ENCODE peak calls at places on chromosome 15, in ten cellular contexts. One of them, this sample, is unnamed.

GRCh38 chr15:69193948-69194827 is 33.8 kb downstream of the GLCE start:
- DNase-seq in suprapubic skin: no peak
- DNase-seq in transverse colon: no peak
- DNase-seq in AG04450: peak
- DNase-seq in psoas muscle: no peak
- DNase-seq in adrenal gland: no peak
- DNase-seq in CD8-positive, alpha-beta T cell: no peak
- DNase-seq in brain microvascular endothelial cell: no peak
- DNase-seq in cardiac fibroblast: peak
- DNase-seq in fibroblast of pulmonary artery: peak
- DNase-seq in this sample: peak

GRCh38 chr15:90103669-90104329 is 1.5 kb upstream of the IDH2 start:
- DNase-seq in suprapubic skin: no peak
- DNase-seq in transverse colon: no peak
- DNase-seq in AG04450: no peak
- DNase-seq in psoas muscle: peak
- DNase-seq in adrenal gland: no peak
- DNase-seq in CD8-positive, alpha-beta T cell: no peak
- DNase-seq in brain microvascular endothelial cell: no peak
- DNase-seq in cardiac fibroblast: no peak
- DNase-seq in fibroblast of pulmonary artery: no peak
- DNase-seq in this sample: no peak

GRCh38 chr15:76192715-76193114 is 118.6 kb downstream of the ETFA start:
- DNase-seq in suprapubic skin: no peak
- DNase-seq in transverse colon: no peak
- DNase-seq in AG04450: no peak
- DNase-seq in psoas muscle: peak
- DNase-seq in adrenal gland: no peak
- DNase-seq in CD8-positive, alpha-beta T cell: no peak
- DNase-seq in brain microvascular endothelial cell: no peak
- DNase-seq in cardiac fibroblast: no peak
- DNase-seq in fibroblast of pulmonary artery: no peak
- DNase-seq in this sample: no peak

GRCh38 chr15:71649894-71650293 is 160.5 kb upstream of the NR2E3 start:
- DNase-seq in suprapubic skin: no peak
- DNase-seq in transverse colon: peak
- DNase-seq in AG04450: no peak
- DNase-seq in psoas muscle: no peak
- DNase-seq in adrenal gland: no peak
- DNase-seq in CD8-positive, alpha-beta T cell: no peak
- DNase-seq in brain microvascular endothelial cell: no peak
- DNase-seq in cardiac fibroblast: no peak
- DNase-seq in fibroblast of pulmonary artery: no peak
- DNase-seq in this sample: no peak

GRCh38 chr15:70090436-70091291 is 7.1 kb downstream of the TLE3 start:
- DNase-seq in suprapubic skin: no peak
- DNase-seq in transverse colon: peak
- DNase-seq in AG04450: no peak
- DNase-seq in psoas muscle: no peak
- DNase-seq in adrenal gland: no peak
- DNase-seq in CD8-positive, alpha-beta T cell: no peak
- DNase-seq in brain microvascular endothelial cell: no peak
- DNase-seq in cardiac fibroblast: no peak
- DNase-seq in fibroblast of pulmonary artery: no peak
- DNase-seq in this sample: no peak

GRCh38 chr15:92541197-92542190 is 114.1 kb downstream of the FAM174B start:
- DNase-seq in suprapubic skin: no peak
- DNase-seq in transverse colon: no peak
- DNase-seq in AG04450: no peak
- DNase-seq in psoas muscle: no peak
- DNase-seq in adrenal gland: no peak
- DNase-seq in CD8-positive, alpha-beta T cell: no peak
- DNase-seq in brain microvascular endothelial cell: no peak
- DNase-seq in cardiac fibroblast: no peak
- DNase-seq in fibroblast of pulmonary artery: no peak
- DNase-seq in this sample: peak

GRCh38 chr15:28975766-28976179 is 90.0 kb downstream of the APBA2 start:
- DNase-seq in suprapubic skin: no peak
- DNase-seq in transverse colon: peak
- DNase-seq in AG04450: no peak
- DNase-seq in psoas muscle: no peak
- DNase-seq in adrenal gland: peak
- DNase-seq in CD8-positive, alpha-beta T cell: peak
- DNase-seq in brain microvascular endothelial cell: peak
- DNase-seq in cardiac fibroblast: peak
- DNase-seq in fibroblast of pulmonary artery: peak
- DNase-seq in this sample: peak

GRCh38 chr15:41965441-41966413 is 6.6 kb downstream of the EHD4 start:
- DNase-seq in suprapubic skin: peak
- DNase-seq in transverse colon: peak
- DNase-seq in AG04450: no peak
- DNase-seq in psoas muscle: no peak
- DNase-seq in adrenal gland: peak
- DNase-seq in CD8-positive, alpha-beta T cell: peak
- DNase-seq in brain microvascular endothelial cell: no peak
- DNase-seq in cardiac fibroblast: peak
- DNase-seq in fibroblast of pulmonary artery: no peak
- DNase-seq in this sample: no peak

GRCh38 chr15:67547836-67548531 is 5.5 kb downstream of the MAP2K5 start:
- DNase-seq in suprapubic skin: no peak
- DNase-seq in transverse colon: no peak
- DNase-seq in AG04450: no peak
- DNase-seq in psoas muscle: no peak
- DNase-seq in adrenal gland: no peak
- DNase-seq in CD8-positive, alpha-beta T cell: no peak
- DNase-seq in brain microvascular endothelial cell: peak
- DNase-seq in cardiac fibroblast: peak
- DNase-seq in fibroblast of pulmonary artery: peak
- DNase-seq in this sample: peak

GRCh38 chr15:92898988-92899909 is 875 bp upstream of the CHD2 start:
- DNase-seq in suprapubic skin: no peak
- DNase-seq in transverse colon: no peak
- DNase-seq in AG04450: no peak
- DNase-seq in psoas muscle: no peak
- DNase-seq in adrenal gland: no peak
- DNase-seq in CD8-positive, alpha-beta T cell: no peak
- DNase-seq in brain microvascular endothelial cell: no peak
- DNase-seq in cardiac fibroblast: peak
- DNase-seq in fibroblast of pulmonary artery: no peak
- DNase-seq in this sample: peak

GRCh38 chr15:58873267-58873666 is 60.2 kb downstream of the SLTM start:
- DNase-seq in suprapubic skin: no peak
- DNase-seq in transverse colon: no peak
- DNase-seq in AG04450: no peak
- DNase-seq in psoas muscle: no peak
- DNase-seq in adrenal gland: no peak
- DNase-seq in CD8-positive, alpha-beta T cell: no peak
- DNase-seq in brain microvascular endothelial cell: peak
- DNase-seq in cardiac fibroblast: peak
- DNase-seq in fibroblast of pulmonary artery: peak
- DNase-seq in this sample: peak

GRCh38 chr15:69479971-69480370 is 27.4 kb downstream of the RPLP1 start:
- DNase-seq in suprapubic skin: no peak
- DNase-seq in transverse colon: no peak
- DNase-seq in AG04450: no peak
- DNase-seq in psoas muscle: no peak
- DNase-seq in adrenal gland: no peak
- DNase-seq in CD8-positive, alpha-beta T cell: no peak
- DNase-seq in brain microvascular endothelial cell: no peak
- DNase-seq in cardiac fibroblast: no peak
- DNase-seq in fibroblast of pulmonary artery: no peak
- DNase-seq in this sample: no peak

GRCh38 chr15:50148362-50148963 is 29.4 kb upstream of the ATP8B4 start:
- DNase-seq in suprapubic skin: no peak
- DNase-seq in transverse colon: peak
- DNase-seq in AG04450: peak
- DNase-seq in psoas muscle: no peak
- DNase-seq in adrenal gland: no peak
- DNase-seq in CD8-positive, alpha-beta T cell: no peak
- DNase-seq in brain microvascular endothelial cell: peak
- DNase-seq in cardiac fibroblast: peak
- DNase-seq in fibroblast of pulmonary artery: peak
- DNase-seq in this sample: peak

GRCh38 chr15:94026458-94026967 is 204.8 kb upstream of the MCTP2 start:
- DNase-seq in suprapubic skin: no peak
- DNase-seq in transverse colon: no peak
- DNase-seq in AG04450: peak
- DNase-seq in psoas muscle: no peak
- DNase-seq in adrenal gland: no peak
- DNase-seq in CD8-positive, alpha-beta T cell: no peak
- DNase-seq in brain microvascular endothelial cell: no peak
- DNase-seq in cardiac fibroblast: peak
- DNase-seq in fibroblast of pulmonary artery: peak
- DNase-seq in this sample: peak

GRCh38 chr15:85579957-85580694 is 199.7 kb downstream of the AKAP13 start:
- DNase-seq in suprapubic skin: no peak
- DNase-seq in transverse colon: peak
- DNase-seq in AG04450: no peak
- DNase-seq in psoas muscle: no peak
- DNase-seq in adrenal gland: peak
- DNase-seq in CD8-positive, alpha-beta T cell: no peak
- DNase-seq in brain microvascular endothelial cell: no peak
- DNase-seq in cardiac fibroblast: peak
- DNase-seq in fibroblast of pulmonary artery: peak
- DNase-seq in this sample: peak
- TF ChIP-seq CTCF in suprapubic skin: no peak
- TF ChIP-seq CTCF in transverse colon: no peak
- TF ChIP-seq CTCF in AG04450: no peak
- TF ChIP-seq CTCF in psoas muscle: no peak
- TF ChIP-seq CTCF in adrenal gland: no peak
- TF ChIP-seq CTCF in CD8-positive, alpha-beta T cell: no peak
- TF ChIP-seq CTCF in brain microvascular endothelial cell: no peak
- TF ChIP-seq CTCF in cardiac fibroblast: no peak
- TF ChIP-seq CTCF in fibroblast of pulmonary artery: peak
- TF ChIP-seq CTCF in this sample: no peak

GRCh38 chr15:36601952-36602351 is 22.5 kb downstream of the CDIN1 start:
- DNase-seq in suprapubic skin: no peak
- DNase-seq in transverse colon: no peak
- DNase-seq in AG04450: no peak
- DNase-seq in psoas muscle: no peak
- DNase-seq in adrenal gland: no peak
- DNase-seq in CD8-positive, alpha-beta T cell: no peak
- DNase-seq in brain microvascular endothelial cell: no peak
- DNase-seq in cardiac fibroblast: no peak
- DNase-seq in fibroblast of pulmonary artery: no peak
- DNase-seq in this sample: no peak
- H3K4me3 ChIP-seq in suprapubic skin: no peak
- H3K4me3 ChIP-seq in transverse colon: no peak
- H3K4me3 ChIP-seq in AG04450: no peak
- H3K4me3 ChIP-seq in psoas muscle: peak
- H3K4me3 ChIP-seq in adrenal gland: no peak
- H3K4me3 ChIP-seq in CD8-positive, alpha-beta T cell: no peak
- H3K4me3 ChIP-seq in brain microvascular endothelial cell: no peak
- H3K4me3 ChIP-seq in cardiac fibroblast: no peak
- H3K4me3 ChIP-seq in fibroblast of pulmonary artery: peak
- H3K4me3 ChIP-seq in this sample: no peak

GRCh38 chr15:61049003-61049402 is 180.1 kb downstream of the RORA start:
- DNase-seq in suprapubic skin: no peak
- DNase-seq in transverse colon: no peak
- DNase-seq in AG04450: no peak
- DNase-seq in psoas muscle: no peak
- DNase-seq in adrenal gland: no peak
- DNase-seq in CD8-positive, alpha-beta T cell: no peak
- DNase-seq in brain microvascular endothelial cell: no peak
- DNase-seq in cardiac fibroblast: no peak
- DNase-seq in fibroblast of pulmonary artery: no peak
- DNase-seq in this sample: no peak

GRCh38 chr15:61049934-61050333 is 179.2 kb downstream of the RORA start:
- DNase-seq in suprapubic skin: no peak
- DNase-seq in transverse colon: no peak
- DNase-seq in AG04450: peak
- DNase-seq in psoas muscle: no peak
- DNase-seq in adrenal gland: no peak
- DNase-seq in CD8-positive, alpha-beta T cell: no peak
- DNase-seq in brain microvascular endothelial cell: peak
- DNase-seq in cardiac fibroblast: peak
- DNase-seq in fibroblast of pulmonary artery: peak
- DNase-seq in this sample: peak

GRCh38 chr15:61050844-61051569 is 178.1 kb downstream of the RORA start:
- DNase-seq in suprapubic skin: no peak
- DNase-seq in transverse colon: no peak
- DNase-seq in AG04450: no peak
- DNase-seq in psoas muscle: no peak
- DNase-seq in adrenal gland: no peak
- DNase-seq in CD8-positive, alpha-beta T cell: no peak
- DNase-seq in brain microvascular endothelial cell: no peak
- DNase-seq in cardiac fibroblast: peak
- DNase-seq in fibroblast of pulmonary artery: no peak
- DNase-seq in this sample: no peak

GRCh38 chr15:61053401-61053800 is 175.7 kb downstream of the RORA start:
- DNase-seq in suprapubic skin: no peak
- DNase-seq in transverse colon: no peak
- DNase-seq in AG04450: no peak
- DNase-seq in psoas muscle: no peak
- DNase-seq in adrenal gland: no peak
- DNase-seq in CD8-positive, alpha-beta T cell: no peak
- DNase-seq in brain microvascular endothelial cell: no peak
- DNase-seq in cardiac fibroblast: no peak
- DNase-seq in fibroblast of pulmonary artery: no peak
- DNase-seq in this sample: no peak

DNA sequence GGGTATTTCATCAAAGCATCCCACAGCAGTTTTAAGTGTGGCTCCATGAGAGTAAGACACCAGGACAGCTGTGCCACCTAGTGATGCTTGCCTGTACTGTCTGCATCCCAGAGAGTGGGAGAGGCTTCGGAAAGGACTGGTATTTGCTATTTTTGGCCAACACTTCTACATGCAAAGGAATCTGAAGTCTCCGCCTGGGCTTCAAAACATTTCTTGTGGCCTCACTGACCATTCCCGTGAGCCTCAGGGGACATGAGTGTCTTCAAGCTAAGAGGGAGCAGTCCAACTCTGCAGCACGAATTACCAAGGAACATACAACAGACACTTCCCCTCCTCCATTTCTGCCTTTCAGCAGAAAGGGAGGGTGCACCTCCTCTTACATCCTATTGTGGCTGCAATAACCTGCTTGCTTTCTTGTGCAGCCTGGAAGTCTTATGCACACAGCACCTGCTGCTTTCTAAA is 177.5 kb downstream of the RORA start:
- DNase-seq in suprapubic skin: no peak
- DNase-seq in transverse colon: peak
- DNase-seq in AG04450: peak
- DNase-seq in psoas muscle: peak
- DNase-seq in adrenal gland: peak
- DNase-seq in CD8-positive, alpha-beta T cell: no peak
- DNase-seq in brain microvascular endothelial cell: peak
- DNase-seq in cardiac fibroblast: peak
- DNase-seq in fibroblast of pulmonary artery: peak
- DNase-seq in this sample: peak
- TF ChIP-seq CTCF in suprapubic skin: peak
- TF ChIP-seq CTCF in transverse colon: peak
- TF ChIP-seq CTCF in AG04450: peak
- TF ChIP-seq CTCF in psoas muscle: peak
- TF ChIP-seq CTCF in adrenal gland: peak
- TF ChIP-seq CTCF in CD8-positive, alpha-beta T cell: no peak
- TF ChIP-seq CTCF in brain microvascular endothelial cell: peak
- TF ChIP-seq CTCF in cardiac fibroblast: peak
- TF ChIP-seq CTCF in fibroblast of pulmonary artery: peak
- TF ChIP-seq CTCF in this sample: peak

GRCh38 chr15:88644741-88645140 is 5.9 kb downstream of the ISG20 start:
- DNase-seq in suprapubic skin: peak
- DNase-seq in transverse colon: no peak
- DNase-seq in AG04450: no peak
- DNase-seq in psoas muscle: no peak
- DNase-seq in adrenal gland: no peak
- DNase-seq in CD8-positive, alpha-beta T cell: no peak
- DNase-seq in brain microvascular endothelial cell: no peak
- DNase-seq in cardiac fibroblast: no peak
- DNase-seq in fibroblast of pulmonary artery: no peak
- DNase-seq in this sample: no peak
- H3K4me3 ChIP-seq in suprapubic skin: no peak
- H3K4me3 ChIP-seq in transverse colon: no peak
- H3K4me3 ChIP-seq in AG04450: no peak
- H3K4me3 ChIP-seq in psoas muscle: no peak
- H3K4me3 ChIP-seq in adrenal gland: no peak
- H3K4me3 ChIP-seq in CD8-positive, alpha-beta T cell: no peak
- H3K4me3 ChIP-seq in brain microvascular endothelial cell: no peak
- H3K4me3 ChIP-seq in cardiac fibroblast: no peak
- H3K4me3 ChIP-seq in fibroblast of pulmonary artery: no peak
- H3K4me3 ChIP-seq in this sample: no peak

This sample was measured in astrocyte of the spinal cord.